ENCODE peak calls at places on chromosomes 7 and 10, in four cellular contexts. One of them, this sample, is unnamed.

GRCh38 chr7:126589068-126589684 is 663.6 kb downstream of the GRM8 start:
- DNase-seq in HL-60: no peak
- DNase-seq in GM12878: no peak
- DNase-seq in K562: no peak
- DNase-seq in this sample: no peak

GRCh38 chr10:32307609-32308008 is 39.3 kb downstream of the EPC1 start:
- DNase-seq in HL-60: no peak
- DNase-seq in GM12878: no peak
- DNase-seq in K562: no peak
- DNase-seq in this sample: no peak

GRCh38 chr10:114634607-114634974 is 23.5 kb downstream of the ABLIM1 start:
- DNase-seq in HL-60: no peak
- DNase-seq in GM12878: no peak
- DNase-seq in K562: peak
- DNase-seq in this sample: no peak

GRCh38 chr7:39733881-39734571 is 110.7 kb downstream of the RALA start:
- DNase-seq in HL-60: peak
- DNase-seq in GM12878: no peak
- DNase-seq in K562: no peak
- DNase-seq in this sample: no peak

GRCh38 chr10:90197766-90198165 is 496.4 kb downstream of the KIF20B start:
- DNase-seq in HL-60: no peak
- DNase-seq in GM12878: no peak
- DNase-seq in K562: no peak
- DNase-seq in this sample: no peak

GRCh38 chr7:13099197-13099795 is 411.9 kb downstream of the ARL4A start:
- DNase-seq in HL-60: no peak
- DNase-seq in GM12878: no peak
- DNase-seq in K562: no peak
- DNase-seq in this sample: no peak

GRCh38 chr10:2933041-2933440 is 134.3 kb upstream of the PFKP start:
- DNase-seq in HL-60: no peak
- DNase-seq in GM12878: no peak
- DNase-seq in K562: no peak
- DNase-seq in this sample: no peak

GRCh38 chr10:94194256-94194655 is 168.5 kb downstream of the NOC3L start:
- DNase-seq in HL-60: no peak
- DNase-seq in GM12878: no peak
- DNase-seq in K562: no peak
- DNase-seq in this sample: no peak

GRCh38 chr7:142581341-142581740 is 167.9 kb upstream of the PRSS1 start:
- DNase-seq in HL-60: peak
- DNase-seq in GM12878: no peak
- DNase-seq in K562: no peak
- DNase-seq in this sample: peak

GRCh38 chr7:84412161-84412969 is 217.8 kb upstream of the SEMA3A start:
- DNase-seq in HL-60: no peak
- DNase-seq in GM12878: no peak
- DNase-seq in K562: no peak
- DNase-seq in this sample: no peak

GRCh38 chr7:94907420-94908203 is at the start of gene PPP1R9A:
- DNase-seq in HL-60: no peak
- DNase-seq in GM12878: no peak
- DNase-seq in K562: no peak
- DNase-seq in this sample: peak

GRCh38 chr7:159147687-159148086 is 3.0 kb upstream of the VIPR2 start:
- DNase-seq in HL-60: no peak
- DNase-seq in GM12878: no peak
- DNase-seq in K562: no peak
- DNase-seq in this sample: no peak

GRCh38 chr7:158590181-158590530 is 2.5 kb upstream of the PTPRN2 start:
- DNase-seq in HL-60: no peak
- DNase-seq in GM12878: no peak
- DNase-seq in K562: no peak
- DNase-seq in this sample: no peak

GRCh38 chr7:45400680-45401079 is 173.5 kb upstream of the ADCY1 start:
- DNase-seq in HL-60: no peak
- DNase-seq in GM12878: no peak
- DNase-seq in K562: no peak
- DNase-seq in this sample: no peak

GRCh38 chr7:91291302-91291701 is 27.1 kb downstream of the FZD1 start:
- DNase-seq in HL-60: no peak
- DNase-seq in GM12878: no peak
- DNase-seq in K562: no peak
- DNase-seq in this sample: no peak

GRCh38 chr7:31805209-31805818 is 118.3 kb downstream of the PPP1R17 start:
- DNase-seq in HL-60: no peak
- DNase-seq in GM12878: no peak
- DNase-seq in K562: no peak
- DNase-seq in this sample: no peak

GRCh38 chr10:49572594-49573114 is 33.7 kb upstream of the ERCC6 start:
- DNase-seq in HL-60: no peak
- DNase-seq in GM12878: no peak
- DNase-seq in K562: no peak
- DNase-seq in this sample: no peak

GRCh38 chr7:31271641-31272405 is 68.7 kb downstream of the NEUROD6 start:
- DNase-seq in HL-60: no peak
- DNase-seq in GM12878: no peak
- DNase-seq in K562: no peak
- DNase-seq in this sample: no peak

GRCh38 chr10:43403911-43404674 is 4.9 kb downstream of the HNRNPF start:
- DNase-seq in HL-60: no peak
- DNase-seq in GM12878: no peak
- DNase-seq in K562: no peak
- DNase-seq in this sample: no peak

GRCh38 chr7:132489776-132490237 is 86.5 kb downstream of the PLXNA4 start:
- DNase-seq in HL-60: no peak
- DNase-seq in GM12878: no peak
- DNase-seq in K562: peak
- DNase-seq in this sample: no peak

GRCh38 chr10:21518629-21519321 is 6.7 kb downstream of the SKIDA1 start:
- DNase-seq in HL-60: no peak
- DNase-seq in GM12878: no peak
- DNase-seq in K562: no peak
- DNase-seq in this sample: no peak

GRCh38 chr7:108335264-108335918 is 120.8 kb downstream of the NRCAM start:
- DNase-seq in HL-60: no peak
- DNase-seq in GM12878: no peak
- DNase-seq in K562: no peak
- DNase-seq in this sample: no peak

GRCh38 chr7:45919231-45919825 is 1.7 kb downstream of the IGFBP3 start:
- DNase-seq in HL-60: no peak
- DNase-seq in GM12878: no peak
- DNase-seq in K562: no peak
- DNase-seq in this sample: no peak

GRCh38 chr10:71860243-71861029 is 9.4 kb upstream of the PSAP start:
- DNase-seq in HL-60: peak
- DNase-seq in GM12878: no peak
- DNase-seq in K562: peak
- DNase-seq in this sample: peak

GRCh38 chr7:37109853-37110252 is 338.8 kb downstream of the ELMO1 start:
- DNase-seq in HL-60: peak
- DNase-seq in GM12878: no peak
- DNase-seq in K562: no peak
- DNase-seq in this sample: no peak

GRCh38 chr10:127935115-127935561 is 28.2 kb downstream of the PTPRE start:
- DNase-seq in HL-60: no peak
- DNase-seq in GM12878: no peak
- DNase-seq in K562: no peak
- DNase-seq in this sample: no peak

GRCh38 chr7:92576296-92576695 is 13.9 kb downstream of the FAM133B start:
- DNase-seq in HL-60: no peak
- DNase-seq in GM12878: no peak
- DNase-seq in K562: no peak
- DNase-seq in this sample: no peak

GRCh38 chr10:29438271-29438670 is 149.4 kb downstream of the LYZL1 start:
- DNase-seq in HL-60: no peak
- DNase-seq in GM12878: no peak
- DNase-seq in K562: no peak
- DNase-seq in this sample: no peak

GRCh38 chr10:97914837-97915211 is 65.2 kb downstream of the GOLGA7B start:
- DNase-seq in HL-60: peak
- DNase-seq in GM12878: no peak
- DNase-seq in K562: peak
- DNase-seq in this sample: peak

GRCh38 chr10:62818426-62819011 is 2.4 kb upstream of the EGR2 start:
- DNase-seq in HL-60: no peak
- DNase-seq in GM12878: no peak
- DNase-seq in K562: peak
- DNase-seq in this sample: no peak

GRCh38 chr7:4066206-4066605 is 615.9 kb upstream of the FOXK1 start:
- DNase-seq in HL-60: no peak
- DNase-seq in GM12878: no peak
- DNase-seq in K562: no peak
- DNase-seq in this sample: no peak

GRCh38 chr10:70917635-70918034 is 29.3 kb upstream of the PCBD1 start:
- DNase-seq in HL-60: no peak
- DNase-seq in GM12878: no peak
- DNase-seq in K562: no peak
- DNase-seq in this sample: no peak

GRCh38 chr10:99850767-99851127 is 68.3 kb downstream of the ABCC2 start:
- DNase-seq in HL-60: peak
- DNase-seq in GM12878: no peak
- DNase-seq in K562: no peak
- DNase-seq in this sample: no peak

GRCh38 chr10:132492323-132493035 is 45.1 kb upstream of the INPP5A start:
- DNase-seq in HL-60: no peak
- DNase-seq in GM12878: no peak
- DNase-seq in K562: no peak
- DNase-seq in this sample: no peak

GRCh38 chr10:123718544-123719060 is 52.4 kb downstream of the GPR26 start:
- DNase-seq in HL-60: no peak
- DNase-seq in GM12878: no peak
- DNase-seq in K562: no peak
- DNase-seq in this sample: no peak

GRCh38 chr10:22321831-22322662 is 1.1 kb downstream of the BMI1 start:
- DNase-seq in HL-60: no peak
- DNase-seq in GM12878: no peak
- DNase-seq in K562: peak
- DNase-seq in this sample: no peak

GRCh38 chr10:52027055-52027454 is 287.0 kb upstream of the DKK1 start:
- DNase-seq in HL-60: no peak
- DNase-seq in GM12878: no peak
- DNase-seq in K562: no peak
- DNase-seq in this sample: no peak

GRCh38 chr7:100220833-100221718 is 1.3 kb downstream of the PVRIG start:
- DNase-seq in HL-60: no peak
- DNase-seq in GM12878: peak
- DNase-seq in K562: no peak
- DNase-seq in this sample: peak

GRCh38 chr7:35818513-35818912 is 17.7 kb downstream of the SEPTIN7 start:
- DNase-seq in HL-60: no peak
- DNase-seq in GM12878: no peak
- DNase-seq in K562: no peak
- DNase-seq in this sample: no peak
- TF ChIP-seq SPI1 in HL-60: no peak
- TF ChIP-seq SPI1 in GM12878: no peak
- TF ChIP-seq SPI1 in K562: no peak
- TF ChIP-seq SPI1 in this sample: no peak

GRCh38 chr7:7577888-7578287 is 11.2 kb downstream of the MIOS start:
- DNase-seq in HL-60: peak
- DNase-seq in GM12878: no peak
- DNase-seq in K562: no peak
- DNase-seq in this sample: no peak
- TF ChIP-seq SPI1 in HL-60: peak
- TF ChIP-seq SPI1 in GM12878: peak
- TF ChIP-seq SPI1 in K562: no peak
- TF ChIP-seq SPI1 in this sample: peak

DNA sequence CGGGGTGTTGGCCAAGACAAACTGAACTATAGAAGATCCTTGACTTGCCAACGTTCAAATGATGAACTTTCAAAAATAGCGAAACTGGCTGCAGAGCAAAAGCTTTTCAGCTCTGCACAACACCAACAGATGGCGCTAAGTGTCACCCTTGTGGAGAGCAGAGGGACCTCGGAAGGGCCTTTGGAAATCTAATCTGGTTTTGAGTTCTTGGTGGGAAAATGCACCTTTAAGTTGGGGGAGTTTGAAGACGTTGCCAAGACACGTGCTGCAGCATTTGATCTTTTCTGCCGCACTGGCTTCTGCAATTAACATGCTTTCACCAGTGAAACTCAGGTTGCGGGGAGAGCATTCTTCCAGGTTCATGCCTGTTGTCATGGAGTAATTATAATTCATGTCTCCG is 26.3 kb upstream of the WDR11 start:
- DNase-seq in HL-60: peak
- DNase-seq in GM12878: no peak
- DNase-seq in K562: peak
- DNase-seq in this sample: no peak
- TF ChIP-seq SPI1 in HL-60: no peak
- TF ChIP-seq SPI1 in GM12878: no peak
- TF ChIP-seq SPI1 in K562: no peak
- TF ChIP-seq SPI1 in this sample: no peak

DNA sequence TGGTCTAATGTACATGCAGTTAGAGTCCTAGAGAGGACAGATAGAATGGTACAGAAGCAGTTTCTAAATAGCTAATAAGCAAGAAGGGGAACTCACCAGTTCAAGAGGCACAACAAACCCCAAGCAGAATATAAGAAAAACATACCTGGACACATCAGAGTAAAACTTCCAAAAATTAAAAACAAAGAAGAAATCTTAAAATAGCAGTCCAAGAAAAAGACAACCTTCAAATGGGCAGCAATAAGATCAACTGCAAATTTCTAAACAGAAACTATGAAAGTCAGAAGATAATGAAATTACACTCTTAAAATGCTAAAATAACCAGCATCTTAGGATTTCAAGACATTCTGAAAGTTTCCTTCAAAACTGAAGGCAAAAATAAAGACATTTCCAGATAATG is 55.9 kb downstream of the USP6NL start:
- DNase-seq in HL-60: no peak
- DNase-seq in GM12878: no peak
- DNase-seq in K562: no peak
- DNase-seq in this sample: no peak
- TF ChIP-seq SPI1 in HL-60: no peak
- TF ChIP-seq SPI1 in GM12878: no peak
- TF ChIP-seq SPI1 in K562: no peak
- TF ChIP-seq SPI1 in this sample: peak

This sample was measured in GM12891.